ENCODE peak calls at places on chromosomes 3 and 15, in four cellular contexts. One of them, this sample, is unnamed.

GRCh38 chr3:83934208-83935150 is 1024.3 kb upstream of the CADM2 start:
- DNase-seq in K562: no peak
- DNase-seq in breast epithelium: no peak
- DNase-seq in uterus: no peak
- DNase-seq in this sample: no peak

GRCh38 chr3:132318451-132318850 is 1.2 kb downstream of the ACP3 start:
- DNase-seq in K562: no peak
- DNase-seq in breast epithelium: no peak
- DNase-seq in uterus: no peak
- DNase-seq in this sample: no peak

GRCh38 chr15:28913171-28913765 is 27.5 kb downstream of the APBA2 start:
- DNase-seq in K562: no peak
- DNase-seq in breast epithelium: peak
- DNase-seq in uterus: no peak
- DNase-seq in this sample: no peak

GRCh38 chr15:80309769-80310384 is 57.9 kb upstream of the CTXND1 start:
- DNase-seq in K562: peak
- DNase-seq in breast epithelium: no peak
- DNase-seq in uterus: no peak
- DNase-seq in this sample: peak

GRCh38 chr3:43178891-43179366 is 73.0 kb upstream of the POMGNT2 start:
- DNase-seq in K562: no peak
- DNase-seq in breast epithelium: no peak
- DNase-seq in uterus: no peak
- DNase-seq in this sample: peak

GRCh38 chr3:52109556-52110380 is 44.5 kb downstream of the POC1A start:
- DNase-seq in K562: no peak
- DNase-seq in breast epithelium: no peak
- DNase-seq in uterus: no peak
- DNase-seq in this sample: no peak

GRCh38 chr15:45333550-45333949 is 44.8 kb downstream of the GATM start:
- DNase-seq in K562: no peak
- DNase-seq in breast epithelium: no peak
- DNase-seq in uterus: peak
- DNase-seq in this sample: peak

GRCh38 chr3:35659808-35660207 is 20.5 kb downstream of the ARPP21 start:
- DNase-seq in K562: no peak
- DNase-seq in breast epithelium: no peak
- DNase-seq in uterus: no peak
- DNase-seq in this sample: no peak

GRCh38 chr3:5120446-5120845 is 1.6 kb upstream of the ARL8B start:
- DNase-seq in K562: no peak
- DNase-seq in breast epithelium: no peak
- DNase-seq in uterus: no peak
- DNase-seq in this sample: no peak

GRCh38 chr3:105812194-105812586 is 56.6 kb downstream of the CBLB start:
- DNase-seq in K562: no peak
- DNase-seq in breast epithelium: no peak
- DNase-seq in uterus: no peak
- DNase-seq in this sample: no peak

GRCh38 chr3:115245437-115245836 is 98.3 kb upstream of the ZBTB20 start:
- DNase-seq in K562: no peak
- DNase-seq in breast epithelium: no peak
- DNase-seq in uterus: no peak
- DNase-seq in this sample: peak

GRCh38 chr3:8972614-8973013 is 9.3 kb upstream of the RAD18 start:
- DNase-seq in K562: peak
- DNase-seq in breast epithelium: no peak
- DNase-seq in uterus: no peak
- DNase-seq in this sample: no peak

GRCh38 chr3:127690823-127691452 is 18.2 kb downstream of the ABTB1 start:
- DNase-seq in K562: no peak
- DNase-seq in breast epithelium: no peak
- DNase-seq in uterus: no peak
- DNase-seq in this sample: no peak

GRCh38 chr3:189301479-189301878 is 129.7 kb downstream of the TPRG1 start:
- DNase-seq in K562: no peak
- DNase-seq in breast epithelium: no peak
- DNase-seq in uterus: no peak
- DNase-seq in this sample: no peak

GRCh38 chr3:189305412-189305811 is 133.6 kb downstream of the TPRG1 start:
- DNase-seq in K562: no peak
- DNase-seq in breast epithelium: no peak
- DNase-seq in uterus: no peak
- DNase-seq in this sample: no peak

GRCh38 chr3:189303584-189303983 is 131.8 kb downstream of the TPRG1 start:
- DNase-seq in K562: no peak
- DNase-seq in breast epithelium: no peak
- DNase-seq in uterus: no peak
- DNase-seq in this sample: no peak

GRCh38 chr3:189307963-189308362 is 136.2 kb downstream of the TPRG1 start:
- DNase-seq in K562: no peak
- DNase-seq in breast epithelium: no peak
- DNase-seq in uterus: no peak
- DNase-seq in this sample: no peak

GRCh38 chr3:189304465-189305341 is 132.9 kb downstream of the TPRG1 start:
- DNase-seq in K562: no peak
- DNase-seq in breast epithelium: peak
- DNase-seq in uterus: peak
- DNase-seq in this sample: peak
- TF ChIP-seq POLR2A in K562: no peak
- TF ChIP-seq POLR2A in breast epithelium: no peak
- TF ChIP-seq POLR2A in uterus: no peak
- TF ChIP-seq POLR2A in this sample: no peak

GRCh38 chr3:13133471-13133981 is 60.3 kb upstream of the IQSEC1 start:
- DNase-seq in K562: no peak
- DNase-seq in breast epithelium: peak
- DNase-seq in uterus: peak
- DNase-seq in this sample: no peak

GRCh38 chr3:13135251-13135810 is 62.1 kb upstream of the IQSEC1 start:
- DNase-seq in K562: no peak
- DNase-seq in breast epithelium: peak
- DNase-seq in uterus: no peak
- DNase-seq in this sample: no peak

GRCh38 chr3:13133011-13133410 is 59.8 kb upstream of the IQSEC1 start:
- DNase-seq in K562: no peak
- DNase-seq in breast epithelium: no peak
- DNase-seq in uterus: no peak
- DNase-seq in this sample: no peak

GRCh38 chr3:13134879-13135206 is 61.6 kb upstream of the IQSEC1 start:
- DNase-seq in K562: no peak
- DNase-seq in breast epithelium: peak
- DNase-seq in uterus: no peak
- DNase-seq in this sample: no peak

DNA sequence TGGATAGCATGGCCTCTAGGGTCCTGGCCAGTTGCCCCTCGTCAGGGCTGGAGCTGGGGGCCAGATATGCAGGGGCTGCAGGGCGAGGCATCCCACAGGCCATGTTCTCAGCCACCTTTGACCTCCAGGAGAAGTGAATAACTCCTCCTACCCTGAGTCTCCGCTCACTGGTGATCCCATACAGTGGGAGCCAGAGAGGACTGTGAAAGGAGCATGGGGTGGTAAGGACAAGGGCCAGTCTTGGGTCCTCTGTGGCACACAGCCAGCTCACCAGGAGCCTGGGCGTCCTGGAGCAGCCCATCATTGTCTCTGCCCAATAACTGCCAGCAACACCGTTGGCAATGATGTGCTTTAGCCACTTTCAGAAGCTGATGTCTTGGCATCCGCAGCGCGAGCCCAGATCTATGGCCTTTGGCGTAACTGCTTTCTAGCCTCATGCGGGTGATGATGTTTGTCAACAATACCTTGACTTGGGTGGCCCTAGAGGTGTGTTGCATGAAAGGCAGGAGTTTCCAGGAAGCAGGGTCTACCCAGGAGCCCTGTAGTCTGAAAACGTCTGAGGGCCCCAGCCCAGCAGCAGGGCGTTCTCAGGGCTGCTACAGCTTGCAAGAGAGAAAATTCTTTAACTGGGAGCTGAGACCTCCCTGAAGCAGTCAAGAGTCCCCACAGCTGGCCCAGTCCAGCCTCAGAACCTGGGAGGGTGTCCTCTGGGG is 61.1 kb upstream of the IQSEC1 start:
- DNase-seq in K562: no peak
- DNase-seq in breast epithelium: peak
- DNase-seq in uterus: no peak
- DNase-seq in this sample: no peak
- TF ChIP-seq POLR2A in K562: no peak
- TF ChIP-seq POLR2A in breast epithelium: no peak
- TF ChIP-seq POLR2A in uterus: no peak
- TF ChIP-seq POLR2A in this sample: no peak

GRCh38 chr3:129238945-129239705 is 10.3 kb upstream of the COPG1 start:
- DNase-seq in K562: no peak
- DNase-seq in breast epithelium: no peak
- DNase-seq in uterus: no peak
- DNase-seq in this sample: no peak
- TF ChIP-seq POLR2A in K562: no peak
- TF ChIP-seq POLR2A in breast epithelium: no peak
- TF ChIP-seq POLR2A in uterus: no peak
- TF ChIP-seq POLR2A in this sample: no peak

DNA sequence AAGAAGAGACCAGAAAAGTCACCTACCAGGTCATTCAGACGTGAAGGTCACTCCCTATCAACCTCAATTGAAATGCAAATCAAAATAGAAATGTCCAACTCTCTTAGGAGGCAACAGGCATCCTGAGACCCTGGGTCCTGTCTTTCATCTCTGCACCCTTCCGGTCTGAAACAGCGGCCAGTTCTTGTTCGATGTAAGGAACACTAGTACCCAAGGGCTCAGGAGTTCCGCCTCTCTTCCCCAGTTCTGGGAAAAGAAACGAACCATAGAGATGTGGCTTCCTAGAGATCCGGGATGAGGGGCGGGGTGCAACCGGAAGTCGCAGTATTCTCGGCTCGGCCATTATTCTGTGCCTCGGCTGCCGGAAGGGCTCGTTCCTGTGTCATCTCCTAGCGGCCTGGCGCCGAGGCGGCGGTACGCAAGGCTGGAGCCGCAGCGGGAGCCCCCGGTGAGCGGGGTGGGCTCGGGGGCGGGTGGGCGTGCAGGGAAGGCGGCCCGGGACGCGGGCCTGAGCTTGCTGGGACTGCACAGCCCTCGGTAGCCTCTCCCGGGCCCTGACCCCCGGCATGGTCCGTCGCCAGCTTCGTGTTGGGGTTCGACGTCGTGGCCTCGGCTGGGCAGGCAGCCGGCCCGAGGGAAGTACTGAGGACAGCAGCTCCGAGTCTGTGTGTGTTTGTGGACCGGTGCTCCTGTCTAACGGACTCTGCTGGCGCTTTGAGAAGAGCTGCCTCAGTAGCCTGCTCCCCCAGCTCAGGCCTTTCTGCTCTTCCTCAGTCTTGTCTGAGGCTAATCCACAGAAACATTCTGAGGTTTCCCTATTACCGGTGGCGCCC is at the start of gene ZNF197:
- DNase-seq in K562: peak
- DNase-seq in breast epithelium: peak
- DNase-seq in uterus: peak
- DNase-seq in this sample: peak
- TF ChIP-seq POLR2A in K562: peak
- TF ChIP-seq POLR2A in breast epithelium: no peak
- TF ChIP-seq POLR2A in uterus: no peak
- TF ChIP-seq POLR2A in this sample: peak

GRCh38 chr3:161220850-161221753 is at the start of gene NMD3:
- DNase-seq in K562: peak
- DNase-seq in breast epithelium: peak
- DNase-seq in uterus: peak
- DNase-seq in this sample: peak
- TF ChIP-seq POLR2A in K562: peak
- TF ChIP-seq POLR2A in breast epithelium: peak
- TF ChIP-seq POLR2A in uterus: peak
- TF ChIP-seq POLR2A in this sample: peak

GRCh38 chr3:194491996-194492395 is 5.2 kb upstream of the ATP13A3 start:
- DNase-seq in K562: no peak
- DNase-seq in breast epithelium: no peak
- DNase-seq in uterus: no peak
- DNase-seq in this sample: no peak

GRCh38 chr3:194487289-194488006 is 646 bp upstream of the ATP13A3 start:
- DNase-seq in K562: peak
- DNase-seq in breast epithelium: no peak
- DNase-seq in uterus: peak
- DNase-seq in this sample: no peak

GRCh38 chr3:194486540-194487288 is at the start of gene ATP13A3:
- DNase-seq in K562: peak
- DNase-seq in breast epithelium: peak
- DNase-seq in uterus: peak
- DNase-seq in this sample: peak

GRCh38 chr3:194488007-194488742 is 1.4 kb upstream of the ATP13A3 start:
- DNase-seq in K562: peak
- DNase-seq in breast epithelium: no peak
- DNase-seq in uterus: no peak
- DNase-seq in this sample: peak

GRCh38 chr3:194489736-194490612 is 3.2 kb upstream of the ATP13A3 start:
- DNase-seq in K562: no peak
- DNase-seq in breast epithelium: no peak
- DNase-seq in uterus: no peak
- DNase-seq in this sample: peak
- TF ChIP-seq POLR2A in K562: no peak
- TF ChIP-seq POLR2A in breast epithelium: no peak
- TF ChIP-seq POLR2A in uterus: no peak
- TF ChIP-seq POLR2A in this sample: no peak

DNA sequence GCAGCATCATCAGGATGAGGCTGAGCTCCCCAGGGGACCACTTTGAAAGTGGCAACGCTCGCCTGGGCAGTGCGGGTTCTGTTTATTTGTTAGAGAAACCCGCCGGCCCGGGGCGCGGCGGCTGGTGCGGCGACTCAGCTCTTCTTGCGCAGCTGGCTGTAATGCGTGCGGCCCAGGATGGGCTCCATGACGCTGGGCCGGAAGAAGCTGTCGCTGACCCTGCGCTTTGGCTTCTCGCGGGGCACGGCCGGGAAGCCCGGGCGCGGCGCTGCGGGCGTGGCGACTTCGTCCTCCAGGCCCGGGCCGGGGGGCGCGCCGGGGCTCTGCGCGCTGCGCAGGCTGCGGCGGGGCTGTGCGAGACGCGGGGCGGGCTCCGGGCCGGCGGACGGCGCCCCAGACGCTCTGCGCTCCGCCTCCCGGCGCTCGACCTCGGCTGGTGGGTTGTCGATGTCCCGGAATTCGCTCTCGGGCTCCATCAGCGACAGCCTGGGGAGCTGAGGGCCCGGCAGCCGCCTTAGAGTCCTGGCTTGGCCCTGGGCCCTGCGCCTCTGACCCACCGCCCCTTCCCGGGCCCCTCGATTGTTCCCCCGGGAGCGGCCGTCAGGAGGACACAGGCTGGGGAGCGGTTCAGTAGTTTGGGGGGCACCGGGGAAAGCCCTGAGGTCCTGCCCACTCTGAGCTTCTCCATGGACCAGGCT is 10.3 kb upstream of the KIF7 start:
- DNase-seq in K562: no peak
- DNase-seq in breast epithelium: no peak
- DNase-seq in uterus: peak
- DNase-seq in this sample: no peak
- TF ChIP-seq POLR2A in K562: no peak
- TF ChIP-seq POLR2A in breast epithelium: no peak
- TF ChIP-seq POLR2A in uterus: no peak
- TF ChIP-seq POLR2A in this sample: no peak

This sample was measured in H54.